ENCODE peak calls at places on chromosomes 3 and 15, in four cellular contexts. One of them, this sample, is unnamed.

GRCh38 chr3:48215466-48215865 is 7.8 kb upstream of the CAMP start:
- DNase-seq in CMK: no peak
- DNase-seq in activated T-cell treated with anti-CD3 and anti-CD28 coated beads for 24 hours: no peak
- DNase-seq in dorsolateral prefrontal cortex: no peak
- DNase-seq in this sample: no peak

GRCh38 chr3:147113293-147114045 is 292.9 kb downstream of the ZIC4 start:
- DNase-seq in activated T-cell treated with anti-CD3 and anti-CD28 coated beads for 24 hours: no peak
- DNase-seq in dorsolateral prefrontal cortex: no peak
- DNase-seq in CMK: no peak
- DNase-seq in this sample: no peak

GRCh38 chr3:146640955-146641867 is 36.1 kb upstream of the PLSCR5 start:
- DNase-seq in activated T-cell treated with anti-CD3 and anti-CD28 coated beads for 24 hours: no peak
- DNase-seq in dorsolateral prefrontal cortex: no peak
- DNase-seq in CMK: peak; percentile 20
- DNase-seq in this sample: no peak

GRCh38 chr3:195160257-195160898 is 110.6 kb downstream of the XXYLT1 start:
- DNase-seq in dorsolateral prefrontal cortex: no peak
- DNase-seq in CMK: no peak
- DNase-seq in activated T-cell treated with anti-CD3 and anti-CD28 coated beads for 24 hours: no peak
- DNase-seq in this sample: no peak

GRCh38 chr15:44441095-44441501 is 13.7 kb downstream of the CTDSPL2 start:
- DNase-seq in activated T-cell treated with anti-CD3 and anti-CD28 coated beads for 24 hours: no peak
- DNase-seq in CMK: no peak
- DNase-seq in dorsolateral prefrontal cortex: no peak
- DNase-seq in this sample: no peak

GRCh38 chr15:79923068-79923514 is 26.3 kb upstream of the MTHFS start:
- DNase-seq in activated T-cell treated with anti-CD3 and anti-CD28 coated beads for 24 hours: peak; percentile 52
- DNase-seq in CMK: peak; percentile 41
- DNase-seq in dorsolateral prefrontal cortex: no peak
- DNase-seq in this sample: peak; percentile 36

GRCh38 chr3:10927551-10927950 is 65.0 kb upstream of the SLC6A1 start:
- DNase-seq in activated T-cell treated with anti-CD3 and anti-CD28 coated beads for 24 hours: no peak
- DNase-seq in CMK: no peak
- DNase-seq in dorsolateral prefrontal cortex: no peak
- DNase-seq in this sample: no peak

GRCh38 chr15:26767169-26767670 is 5.6 kb downstream of the GABRB3 start:
- DNase-seq in CMK: no peak
- DNase-seq in activated T-cell treated with anti-CD3 and anti-CD28 coated beads for 24 hours: no peak
- DNase-seq in dorsolateral prefrontal cortex: no peak
- DNase-seq in this sample: no peak

GRCh38 chr3:13414040-13414729 is 5.9 kb downstream of the NUP210 start:
- DNase-seq in CMK: peak; percentile 91
- DNase-seq in dorsolateral prefrontal cortex: no peak
- DNase-seq in activated T-cell treated with anti-CD3 and anti-CD28 coated beads for 24 hours: peak; percentile 45
- DNase-seq in this sample: peak; percentile 18

GRCh38 chr3:162302983-162303624 is 806.5 kb downstream of the OTOL1 start:
- DNase-seq in CMK: no peak
- DNase-seq in dorsolateral prefrontal cortex: no peak
- DNase-seq in activated T-cell treated with anti-CD3 and anti-CD28 coated beads for 24 hours: no peak
- DNase-seq in this sample: no peak

GRCh38 chr3:12817341-12817705 is 20.8 kb downstream of the CAND2 start:
- DNase-seq in CMK: no peak
- DNase-seq in dorsolateral prefrontal cortex: no peak
- DNase-seq in activated T-cell treated with anti-CD3 and anti-CD28 coated beads for 24 hours: no peak
- DNase-seq in this sample: peak; percentile 85

GRCh38 chr3:123871946-123872345 is 12.2 kb downstream of the MYLK start:
- DNase-seq in CMK: no peak
- DNase-seq in activated T-cell treated with anti-CD3 and anti-CD28 coated beads for 24 hours: no peak
- DNase-seq in dorsolateral prefrontal cortex: no peak
- DNase-seq in this sample: no peak

GRCh38 chr15:26439681-26440080 is 333.2 kb downstream of the GABRB3 start:
- DNase-seq in dorsolateral prefrontal cortex: no peak
- DNase-seq in activated T-cell treated with anti-CD3 and anti-CD28 coated beads for 24 hours: no peak
- DNase-seq in CMK: no peak
- DNase-seq in this sample: no peak

GRCh38 chr3:65334045-65334665 is 646.4 kb upstream of the ADAMTS9 start:
- DNase-seq in activated T-cell treated with anti-CD3 and anti-CD28 coated beads for 24 hours: no peak
- DNase-seq in dorsolateral prefrontal cortex: no peak
- DNase-seq in CMK: no peak
- DNase-seq in this sample: no peak

GRCh38 chr3:16906679-16907078 is 21.9 kb downstream of the PLCL2 start:
- DNase-seq in dorsolateral prefrontal cortex: no peak
- DNase-seq in CMK: no peak
- DNase-seq in activated T-cell treated with anti-CD3 and anti-CD28 coated beads for 24 hours: no peak
- DNase-seq in this sample: no peak

GRCh38 chr3:171932153-171932567 is 89.0 kb downstream of the TMEM212 start:
- DNase-seq in dorsolateral prefrontal cortex: no peak
- DNase-seq in activated T-cell treated with anti-CD3 and anti-CD28 coated beads for 24 hours: no peak
- DNase-seq in CMK: no peak
- DNase-seq in this sample: no peak

GRCh38 chr15:93043621-93044300 is 45.2 kb downstream of the RGMA start:
- DNase-seq in CMK: no peak
- DNase-seq in dorsolateral prefrontal cortex: no peak
- DNase-seq in activated T-cell treated with anti-CD3 and anti-CD28 coated beads for 24 hours: no peak
- DNase-seq in this sample: no peak

GRCh38 chr15:48472756-48473155 is 141.5 kb downstream of the DUT start:
- DNase-seq in dorsolateral prefrontal cortex: no peak
- DNase-seq in CMK: no peak
- DNase-seq in activated T-cell treated with anti-CD3 and anti-CD28 coated beads for 24 hours: no peak
- DNase-seq in this sample: no peak

GRCh38 chr15:55526559-55527036 is 18.6 kb upstream of the DNAAF4 start:
- DNase-seq in activated T-cell treated with anti-CD3 and anti-CD28 coated beads for 24 hours: peak; percentile 4
- DNase-seq in CMK: no peak
- DNase-seq in dorsolateral prefrontal cortex: no peak
- DNase-seq in this sample: no peak

GRCh38 chr3:24440764-24441464 is 53.7 kb downstream of the THRB start:
- DNase-seq in activated T-cell treated with anti-CD3 and anti-CD28 coated beads for 24 hours: no peak
- DNase-seq in dorsolateral prefrontal cortex: no peak
- DNase-seq in CMK: no peak
- DNase-seq in this sample: no peak

GRCh38 chr3:154334973-154335420 is 10.7 kb upstream of the DHX36 start:
- DNase-seq in activated T-cell treated with anti-CD3 and anti-CD28 coated beads for 24 hours: no peak
- DNase-seq in dorsolateral prefrontal cortex: no peak
- DNase-seq in CMK: no peak
- DNase-seq in this sample: no peak

GRCh38 chr3:136078421-136079364 is 113.2 kb downstream of the PPP2R3A start:
- DNase-seq in activated T-cell treated with anti-CD3 and anti-CD28 coated beads for 24 hours: no peak
- DNase-seq in dorsolateral prefrontal cortex: no peak
- DNase-seq in CMK: no peak
- DNase-seq in this sample: no peak

GRCh38 chr3:49313902-49314676 is 25.8 kb downstream of the USP4 start:
- DNase-seq in activated T-cell treated with anti-CD3 and anti-CD28 coated beads for 24 hours: no peak
- DNase-seq in CMK: no peak
- DNase-seq in dorsolateral prefrontal cortex: no peak
- DNase-seq in this sample: no peak

GRCh38 chr15:62647195-62647865 is 395.2 kb upstream of the TPM1 start:
- DNase-seq in CMK: peak; percentile 45
- DNase-seq in dorsolateral prefrontal cortex: no peak
- DNase-seq in activated T-cell treated with anti-CD3 and anti-CD28 coated beads for 24 hours: no peak
- DNase-seq in this sample: no peak

GRCh38 chr3:141419946-141420345 is 51.6 kb downstream of the ZBTB38 start:
- DNase-seq in dorsolateral prefrontal cortex: no peak
- DNase-seq in CMK: no peak
- DNase-seq in activated T-cell treated with anti-CD3 and anti-CD28 coated beads for 24 hours: no peak
- DNase-seq in this sample: no peak

GRCh38 chr3:70583682-70584081 is 271.2 kb upstream of the MDFIC2 start:
- DNase-seq in activated T-cell treated with anti-CD3 and anti-CD28 coated beads for 24 hours: no peak
- DNase-seq in dorsolateral prefrontal cortex: no peak
- DNase-seq in CMK: no peak
- DNase-seq in this sample: no peak

GRCh38 chr3:60133269-60133877 is 1083.5 kb upstream of the CFAP20DC start:
- DNase-seq in dorsolateral prefrontal cortex: no peak
- DNase-seq in CMK: no peak
- DNase-seq in activated T-cell treated with anti-CD3 and anti-CD28 coated beads for 24 hours: no peak
- DNase-seq in this sample: no peak

GRCh38 chr3:139355937-139356336 is 12.1 kb downstream of the MRPS22 start:
- DNase-seq in dorsolateral prefrontal cortex: no peak
- DNase-seq in CMK: no peak
- DNase-seq in activated T-cell treated with anti-CD3 and anti-CD28 coated beads for 24 hours: no peak
- DNase-seq in this sample: no peak

GRCh38 chr3:68135145-68135544 is 480.7 kb upstream of the SUCLG2 start:
- DNase-seq in CMK: no peak
- DNase-seq in dorsolateral prefrontal cortex: no peak
- DNase-seq in activated T-cell treated with anti-CD3 and anti-CD28 coated beads for 24 hours: no peak
- DNase-seq in this sample: no peak

GRCh38 chr3:170437696-170438407 is 19.2 kb downstream of the CLDN11 start:
- DNase-seq in dorsolateral prefrontal cortex: no peak
- DNase-seq in activated T-cell treated with anti-CD3 and anti-CD28 coated beads for 24 hours: no peak
- DNase-seq in CMK: no peak
- DNase-seq in this sample: peak; percentile 83

GRCh38 chr3:35932995-35933394 is 293.7 kb downstream of the ARPP21 start:
- DNase-seq in dorsolateral prefrontal cortex: no peak
- DNase-seq in activated T-cell treated with anti-CD3 and anti-CD28 coated beads for 24 hours: no peak
- DNase-seq in CMK: no peak
- DNase-seq in this sample: no peak

GRCh38 chr3:173065543-173065970 is 75.5 kb downstream of the SPATA16 start:
- DNase-seq in activated T-cell treated with anti-CD3 and anti-CD28 coated beads for 24 hours: no peak
- DNase-seq in dorsolateral prefrontal cortex: no peak
- DNase-seq in CMK: no peak
- DNase-seq in this sample: no peak

GRCh38 chr3:140585828-140586227 is 92.0 kb upstream of the TRIM42 start:
- DNase-seq in dorsolateral prefrontal cortex: no peak
- DNase-seq in CMK: no peak
- DNase-seq in activated T-cell treated with anti-CD3 and anti-CD28 coated beads for 24 hours: no peak
- DNase-seq in this sample: no peak

GRCh38 chr3:102006812-102007485 is 157.6 kb downstream of the NFKBIZ start:
- DNase-seq in activated T-cell treated with anti-CD3 and anti-CD28 coated beads for 24 hours: no peak
- DNase-seq in CMK: no peak
- DNase-seq in dorsolateral prefrontal cortex: no peak
- DNase-seq in this sample: no peak

GRCh38 chr3:106518516-106518915 is 649.7 kb upstream of the CBLB start:
- DNase-seq in activated T-cell treated with anti-CD3 and anti-CD28 coated beads for 24 hours: no peak
- DNase-seq in dorsolateral prefrontal cortex: no peak
- DNase-seq in CMK: no peak
- DNase-seq in this sample: no peak

GRCh38 chr3:178320481-178321352 is 215.5 kb upstream of the KCNMB2 start:
- DNase-seq in activated T-cell treated with anti-CD3 and anti-CD28 coated beads for 24 hours: no peak
- DNase-seq in CMK: no peak
- DNase-seq in dorsolateral prefrontal cortex: no peak
- DNase-seq in this sample: peak; percentile 15

GRCh38 chr15:101428758-101429157 is 60.7 kb downstream of the PCSK6 start:
- DNase-seq in activated T-cell treated with anti-CD3 and anti-CD28 coated beads for 24 hours: no peak
- DNase-seq in dorsolateral prefrontal cortex: no peak
- DNase-seq in CMK: no peak
- DNase-seq in this sample: no peak

This sample was measured in posterior cingulate gyrus.